ENCODE peak calls at places on chromosomes 5 and 9, in ten cellular contexts. One of them, this sample, is unnamed.

GRCh38 chr9:7058539-7058938 is 300.8 kb downstream of the KDM4C start:
- DNase-seq in heart right ventricle: no peak
- DNase-seq in EH: peak
- DNase-seq in adrenal gland: no peak
- DNase-seq in aorta: no peak
- DNase-seq in germinal center: no peak
- DNase-seq in upper lobe of left lung: no peak
- DNase-seq in C1 segment of cervical spinal cord: no peak
- DNase-seq in osteocyte: no peak
- DNase-seq in cardiac muscle cell: no peak
- DNase-seq in this sample: no peak

GRCh38 chr9:107178302-107178701 is 104.8 kb upstream of the RAD23B start:
- DNase-seq in heart right ventricle: no peak
- DNase-seq in EH: peak
- DNase-seq in adrenal gland: no peak
- DNase-seq in aorta: no peak
- DNase-seq in germinal center: no peak
- DNase-seq in upper lobe of left lung: no peak
- DNase-seq in C1 segment of cervical spinal cord: no peak
- DNase-seq in osteocyte: no peak
- DNase-seq in cardiac muscle cell: no peak
- DNase-seq in this sample: no peak

GRCh38 chr5:32405502-32405901 is 39.0 kb downstream of the ZFR start:
- DNase-seq in heart right ventricle: no peak
- DNase-seq in EH: no peak
- DNase-seq in adrenal gland: no peak
- DNase-seq in aorta: no peak
- DNase-seq in germinal center: no peak
- DNase-seq in upper lobe of left lung: no peak
- DNase-seq in C1 segment of cervical spinal cord: no peak
- DNase-seq in osteocyte: no peak
- DNase-seq in cardiac muscle cell: no peak
- DNase-seq in this sample: no peak

GRCh38 chr5:143923634-143924265 is 111.8 kb downstream of the HMHB1 start:
- DNase-seq in heart right ventricle: no peak
- DNase-seq in EH: peak
- DNase-seq in adrenal gland: no peak
- DNase-seq in aorta: no peak
- DNase-seq in germinal center: no peak
- DNase-seq in upper lobe of left lung: no peak
- DNase-seq in C1 segment of cervical spinal cord: no peak
- DNase-seq in osteocyte: no peak
- DNase-seq in cardiac muscle cell: peak
- DNase-seq in this sample: no peak

GRCh38 chr5:10645671-10646070 is 81.8 kb downstream of the ANKRD33B start:
- DNase-seq in heart right ventricle: no peak
- DNase-seq in EH: no peak
- DNase-seq in adrenal gland: no peak
- DNase-seq in aorta: no peak
- DNase-seq in germinal center: no peak
- DNase-seq in upper lobe of left lung: no peak
- DNase-seq in C1 segment of cervical spinal cord: no peak
- DNase-seq in osteocyte: no peak
- DNase-seq in cardiac muscle cell: no peak
- DNase-seq in this sample: no peak

GRCh38 chr5:145562931-145563330 is 272.2 kb downstream of the PRELID2 start:
- DNase-seq in heart right ventricle: no peak
- DNase-seq in EH: peak
- DNase-seq in adrenal gland: no peak
- DNase-seq in aorta: no peak
- DNase-seq in germinal center: no peak
- DNase-seq in upper lobe of left lung: no peak
- DNase-seq in C1 segment of cervical spinal cord: no peak
- DNase-seq in osteocyte: no peak
- DNase-seq in cardiac muscle cell: no peak
- DNase-seq in this sample: no peak

GRCh38 chr9:121833061-121833460 is 181.6 kb downstream of the DAB2IP start:
- DNase-seq in heart right ventricle: no peak
- DNase-seq in EH: no peak
- DNase-seq in adrenal gland: no peak
- DNase-seq in aorta: peak
- DNase-seq in germinal center: no peak
- DNase-seq in upper lobe of left lung: no peak
- DNase-seq in C1 segment of cervical spinal cord: no peak
- DNase-seq in osteocyte: peak
- DNase-seq in cardiac muscle cell: no peak
- DNase-seq in this sample: no peak

GRCh38 chr5:155015239-155015638 is 1.7 kb downstream of the KIF4B start:
- DNase-seq in heart right ventricle: no peak
- DNase-seq in EH: no peak
- DNase-seq in adrenal gland: no peak
- DNase-seq in aorta: no peak
- DNase-seq in germinal center: no peak
- DNase-seq in upper lobe of left lung: no peak
- DNase-seq in C1 segment of cervical spinal cord: no peak
- DNase-seq in osteocyte: no peak
- DNase-seq in cardiac muscle cell: no peak
- DNase-seq in this sample: no peak

GRCh38 chr9:132509921-132510874 is 72.2 kb upstream of the BARHL1 start:
- DNase-seq in heart right ventricle: no peak
- DNase-seq in EH: peak
- DNase-seq in adrenal gland: no peak
- DNase-seq in aorta: no peak
- DNase-seq in germinal center: no peak
- DNase-seq in upper lobe of left lung: peak
- DNase-seq in C1 segment of cervical spinal cord: no peak
- DNase-seq in osteocyte: no peak
- DNase-seq in cardiac muscle cell: peak
- DNase-seq in this sample: no peak

GRCh38 chr5:43073597-43074546 is 33.8 kb upstream of the ANXA2R start:
- DNase-seq in heart right ventricle: no peak
- DNase-seq in EH: peak
- DNase-seq in adrenal gland: peak
- DNase-seq in aorta: no peak
- DNase-seq in germinal center: peak
- DNase-seq in upper lobe of left lung: no peak
- DNase-seq in C1 segment of cervical spinal cord: no peak
- DNase-seq in osteocyte: peak
- DNase-seq in cardiac muscle cell: peak
- DNase-seq in this sample: peak

GRCh38 chr5:168422431-168422830 is 63.8 kb upstream of the RARS1 start:
- DNase-seq in heart right ventricle: no peak
- DNase-seq in EH: no peak
- DNase-seq in adrenal gland: no peak
- DNase-seq in aorta: no peak
- DNase-seq in germinal center: no peak
- DNase-seq in upper lobe of left lung: no peak
- DNase-seq in C1 segment of cervical spinal cord: no peak
- DNase-seq in osteocyte: no peak
- DNase-seq in cardiac muscle cell: no peak
- DNase-seq in this sample: no peak

GRCh38 chr5:150137997-150138396 is 17.6 kb downstream of the PDGFRB start:
- DNase-seq in heart right ventricle: peak
- DNase-seq in EH: peak
- DNase-seq in adrenal gland: no peak
- DNase-seq in aorta: no peak
- DNase-seq in germinal center: no peak
- DNase-seq in upper lobe of left lung: peak
- DNase-seq in C1 segment of cervical spinal cord: no peak
- DNase-seq in osteocyte: no peak
- DNase-seq in cardiac muscle cell: peak
- DNase-seq in this sample: no peak